ENCODE peak calls at places on chromosome 18, in six cellular contexts. U is kidney epithelial cell; Y is A673; D is fibroblast of pulmonary artery; G is cardiac fibroblast; I is CD4-positive, alpha-beta memory T cell. Z is an unnamed sample.

GRCh38 chr18:505483-506122 is 5.1 kb upstream of the COLEC12 start:
- DNase-seq in U (no peak), Y (no peak), D (no peak), G (no peak), I (no peak), Z (no peak)

GRCh38 chr18:74316257-74317180 is 880 bp downstream of the C18orf63 start:
- DNase-seq in U (peak), Y (no peak), D (peak), G (peak), I (no peak), Z (no peak)

GRCh38 chr18:2526320-2526719 is 45.0 kb downstream of the METTL4 start:
- DNase-seq in U (no peak), Y (no peak), D (no peak), G (no peak), I (no peak), Z (no peak)

GRCh38 chr18:64332851-64333250 is 184.0 kb upstream of the LINC00305 start:
- DNase-seq in U (no peak), Y (no peak), D (no peak), G (no peak), I (no peak), Z (no peak)

GRCh38 chr18:58258707-58259342 is 214.8 kb downstream of the NEDD4L start:
- DNase-seq in U (no peak), Y (no peak), D (no peak), G (no peak), I (no peak), Z (no peak)

GRCh38 chr18:46264255-46264654 is 160.1 kb downstream of the HAUS1 start:
- DNase-seq in U (no peak), Y (peak), D (peak), G (peak), I (peak), Z (no peak)

GRCh38 chr18:13286456-13287125 is 68.0 kb downstream of the LDLRAD4 start:
- DNase-seq in U (no peak), Y (no peak), D (no peak), G (no peak), I (no peak), Z (no peak)

GRCh38 chr18:46332956-46333355 is 228.8 kb downstream of the HAUS1 start:
- DNase-seq in U (no peak), Y (no peak), D (no peak), G (no peak), I (no peak), Z (no peak)

GRCh38 chr18:41674466-41674865 is 280.6 kb upstream of the PIK3C3 start:
- DNase-seq in U (no peak), Y (no peak), D (no peak), G (no peak), I (no peak), Z (no peak)

GRCh38 chr18:5197032-5197434 is at the start of gene AKAIN1:
- DNase-seq in U (no peak), Y (peak), D (peak), G (peak), I (peak), Z (no peak)

GRCh38 chr18:61975526-61976326 is 82.9 kb upstream of the RNF152 start:
- DNase-seq in U (no peak), Y (no peak), D (no peak), G (no peak), I (peak), Z (no peak)

GRCh38 chr18:6920099-6920955 is 190.8 kb downstream of the ARHGAP28 start:
- DNase-seq in U (peak), Y (peak), D (peak), G (peak), I (no peak), Z (peak)

GRCh38 chr18:69996951-69997798 is 49.5 kb upstream of the CD226 start:
- DNase-seq in U (no peak), Y (no peak), D (no peak), G (no peak), I (no peak), Z (no peak)

GRCh38 chr18:48589797-48590519 is 51.1 kb downstream of the CTIF start:
- DNase-seq in U (no peak), Y (no peak), D (no peak), G (peak), I (no peak), Z (no peak)

GRCh38 chr18:45386256-45386655 is 229.0 kb upstream of the SLC14A2 start:
- DNase-seq in U (no peak), Y (peak), D (peak), G (peak), I (no peak), Z (no peak)

GRCh38 chr18:41378628-41379027 is 576.4 kb upstream of the PIK3C3 start:
- DNase-seq in U (no peak), Y (peak), D (peak), G (peak), I (no peak), Z (no peak)

GRCh38 chr18:41973989-41974388 is 19.0 kb downstream of the PIK3C3 start:
- DNase-seq in U (peak), Y (no peak), D (no peak), G (no peak), I (no peak), Z (no peak)

GRCh38 chr18:32287873-32288272 is 98.0 kb downstream of the MEP1B start:
- DNase-seq in U (no peak), Y (no peak), D (no peak), G (no peak), I (no peak), Z (no peak)

GRCh38 chr18:32284284-32284683 is 94.4 kb downstream of the MEP1B start:
- DNase-seq in U (no peak), Y (no peak), D (no peak), G (peak), I (no peak), Z (no peak)

GRCh38 chr18:32286749-32287148 is 96.9 kb downstream of the MEP1B start:
- DNase-seq in U (no peak), Y (no peak), D (no peak), G (no peak), I (no peak), Z (no peak)

GRCh38 chr18:32289480-32290075 is 99.7 kb downstream of the MEP1B start:
- DNase-seq in U (no peak), Y (peak), D (peak), G (peak), I (peak), Z (no peak)

DNA sequence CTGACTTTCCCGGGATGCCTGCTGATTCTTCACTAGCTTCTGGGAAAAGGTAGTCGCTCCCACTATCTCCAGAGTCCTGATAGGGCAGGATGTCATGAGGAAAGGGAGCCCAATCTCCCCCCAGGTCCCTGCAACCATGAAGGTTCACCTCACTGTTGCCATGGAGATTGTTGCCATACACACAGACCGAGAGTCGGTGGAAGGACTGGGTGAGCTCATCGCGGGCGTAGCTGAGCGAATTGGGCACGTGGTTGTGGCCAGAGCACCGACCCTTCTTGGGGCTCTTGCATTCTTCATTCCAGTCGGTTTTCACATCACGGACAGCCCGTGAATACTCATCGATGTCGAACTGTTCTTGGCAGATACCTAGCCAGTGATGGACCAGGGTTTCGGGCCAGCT is 97.4 kb downstream of the MEP1B start:
- DNase-seq in U (no peak), Y (no peak), D (no peak), G (no peak), I (no peak), Z (no peak)
- H3K4me3 ChIP-seq in U (no peak), Y (no peak), D (no peak), G (no peak), I (no peak), Z (no peak)

DNA sequence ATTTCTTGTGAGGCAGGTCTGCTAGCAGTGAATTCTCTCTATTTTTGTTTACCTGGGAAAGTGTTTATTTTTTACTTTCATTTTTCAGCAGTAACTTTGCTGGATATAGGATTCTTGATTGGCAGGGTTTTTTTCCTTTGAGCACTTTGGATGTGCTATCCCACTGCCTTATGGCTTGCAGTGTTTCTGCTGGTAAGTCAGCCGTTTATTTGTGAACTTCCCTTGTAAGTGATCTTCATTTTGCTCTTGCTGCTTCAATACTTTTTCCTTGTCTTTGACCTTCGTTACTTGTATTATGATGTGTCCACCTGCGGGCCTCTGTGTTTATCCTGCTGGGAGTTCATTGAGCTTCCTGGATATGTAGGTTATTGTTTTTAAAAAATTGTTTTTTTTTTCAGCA is 54.7 kb downstream of the SLC66A2 start:
- DNase-seq in U (no peak), Y (no peak), D (no peak), G (no peak), I (no peak), Z (no peak)
- H3K4me3 ChIP-seq in U (no peak), Y (no peak), D (no peak), G (no peak), I (no peak), Z (no peak)

DNA sequence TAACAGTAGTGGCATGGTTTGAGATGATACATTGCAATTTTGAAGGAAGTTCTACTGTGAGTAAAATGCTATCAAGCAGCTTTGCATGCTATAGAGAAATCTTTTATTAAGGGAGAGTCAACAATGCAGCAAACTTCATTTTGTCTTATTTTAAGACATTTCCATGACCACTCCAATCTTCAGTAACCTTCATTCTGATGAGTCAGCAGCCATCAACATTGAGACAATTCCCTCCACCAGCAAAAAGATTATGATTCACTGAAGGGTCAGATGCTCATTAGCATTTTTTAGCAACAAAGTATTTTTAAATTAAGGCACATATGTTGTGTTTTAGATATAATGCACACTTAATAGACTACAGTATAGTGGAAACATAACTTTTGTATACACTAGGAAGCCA is 235.7 kb downstream of the DSC3 start:
- DNase-seq in U (no peak), Y (no peak), D (no peak), G (no peak), I (no peak), Z (no peak)
- H3K4me3 ChIP-seq in U (no peak), Y (no peak), D (no peak), G (no peak), I (no peak), Z (no peak)

GRCh38 chr18:11982981-11983380 is 1.7 kb downstream of the IMPA2 start:
- DNase-seq in U (no peak), Y (no peak), D (no peak), G (no peak), I (no peak), Z (no peak)
- H3K4me3 ChIP-seq in U (peak), Y (no peak), D (no peak), G (no peak), I (no peak), Z (no peak)